ENCODE peak calls at places on chromosomes 5 and 9, in six cellular contexts. X, W, Q, T, Z and A are unnamed samples.

GRCh38 chr9:78325343-78325742 is 28.4 kb downstream of the PSAT1 start:
- DNase-seq in X (no peak), W (no peak), Q (peak), T (no peak), Z (no peak), A (no peak)

GRCh38 chr5:163106098-163106497 is 331.3 kb upstream of the CCNG1 start:
- DNase-seq in X (no peak), W (no peak), Q (no peak), T (no peak), Z (no peak), A (no peak)

GRCh38 chr9:113935677-113936380 is 59.7 kb downstream of the ZNF618 start:
- DNase-seq in X (no peak), W (no peak), Q (peak), T (no peak), Z (no peak), A (no peak)

GRCh38 chr9:31119882-31120481 is 1264.5 kb upstream of the ACO1 start:
- DNase-seq in X (peak), W (peak), Q (no peak), T (no peak), Z (peak), A (no peak)

GRCh38 chr5:78335976-78336375 is 24.4 kb upstream of the SCAMP1 start:
- DNase-seq in X (no peak), W (no peak), Q (no peak), T (no peak), Z (no peak), A (no peak)

GRCh38 chr5:52786937-52787599 is 648 bp upstream of the ITGA1 start:
- DNase-seq in X (peak), W (peak), Q (no peak), T (peak), Z (peak), A (no peak)

GRCh38 chr5:125367702-125368101 is 621.3 kb upstream of the ZNF608 start:
- DNase-seq in X (no peak), W (no peak), Q (no peak), T (no peak), Z (no peak), A (no peak)

GRCh38 chr9:21402387-21403247 is 6.3 kb upstream of the IFNA8 start:
- DNase-seq in X (no peak), W (peak), Q (peak), T (no peak), Z (no peak), A (no peak)

GRCh38 chr9:82031538-82032280 is 43.1 kb downstream of the SPATA31D1 start:
- DNase-seq in X (peak), W (no peak), Q (peak), T (no peak), Z (peak), A (peak)

GRCh38 chr5:156918311-156918845 is 44.6 kb downstream of the TIMD4 start:
- DNase-seq in X (no peak), W (no peak), Q (no peak), T (no peak), Z (no peak), A (no peak)

GRCh38 chr9:124263800-124264426 is 6.2 kb downstream of the NEK6 start:
- DNase-seq in X (no peak), W (no peak), Q (no peak), T (no peak), Z (no peak), A (no peak)

GRCh38 chr5:164518741-164519080 is 1013.3 kb downstream of the MAT2B start:
- DNase-seq in X (no peak), W (no peak), Q (peak), T (no peak), Z (no peak), A (no peak)

GRCh38 chr5:81924467-81924866 is 47.4 kb upstream of the ATG10 start:
- DNase-seq in X (no peak), W (no peak), Q (no peak), T (no peak), Z (no peak), A (no peak)

GRCh38 chr5:172999974-173000373 is 16.4 kb downstream of the ATP6V0E1 start:
- DNase-seq in X (no peak), W (no peak), Q (no peak), T (no peak), Z (no peak), A (no peak)

GRCh38 chr5:124859027-124859426 is 112.6 kb upstream of the ZNF608 start:
- DNase-seq in X (no peak), W (no peak), Q (no peak), T (no peak), Z (no peak), A (no peak)

GRCh38 chr5:118687671-118688621 is 300.4 kb downstream of the DTWD2 start:
- DNase-seq in X (no peak), W (no peak), Q (no peak), T (no peak), Z (no peak), A (no peak)

GRCh38 chr5:169978744-169979143 is 1.6 kb downstream of the INSYN2B start:
- DNase-seq in X (no peak), W (no peak), Q (peak), T (no peak), Z (no peak), A (no peak)

GRCh38 chr9:98432134-98432533 is 176.7 kb upstream of the TBC1D2 start:
- DNase-seq in X (no peak), W (no peak), Q (no peak), T (no peak), Z (no peak), A (no peak)

GRCh38 chr9:124012368-124013262 is 1.0 kb downstream of the LHX2 start:
- DNase-seq in X (no peak), W (no peak), Q (no peak), T (no peak), Z (no peak), A (no peak)

GRCh38 chr9:100756217-100756616 is 178.3 kb downstream of the CAVIN4 start:
- DNase-seq in X (peak), W (no peak), Q (no peak), T (no peak), Z (no peak), A (no peak)

GRCh38 chr5:1007681-1008450 is 736 bp upstream of the NKD2 start:
- DNase-seq in X (no peak), W (peak), Q (no peak), T (peak), Z (peak), A (peak)

GRCh38 chr5:153153086-153153485 is 337.4 kb upstream of the GRIA1 start:
- DNase-seq in X (peak), W (no peak), Q (no peak), T (no peak), Z (no peak), A (no peak)

GRCh38 chr9:95381243-95381642 is 63.7 kb upstream of the FANCC start:
- DNase-seq in X (no peak), W (no peak), Q (peak), T (no peak), Z (no peak), A (no peak)